ENCODE peak calls at places on chromosomes 11 and 22, in eight cellular contexts. T is lower lobe of right lung, A is cardiac muscle cell, R is fibroblast of lung, W is PC-3, Y is heart left ventricle, G is brain microvascular endothelial cell, N is bronchial epithelial cell. L is an unnamed sample. For H3K27me3 and H3K36me3, the result is how much of the 10 kb centered on the place peaks cover.

GRCh38 chr11:122628691-122629555 is 26.6 kb upstream of the UBASH3B start:
- DNase-seq in R (peak), W (peak), T (peak), N (peak), Y (peak), A (peak), G (peak), L (peak)

GRCh38 chr11:75490221-75491181 is 35.2 kb downstream of the GDPD5 start:
- DNase-seq in R (peak), N (peak), Y (no peak), A (peak), T (no peak), G (no peak), W (peak), L (peak)

GRCh38 chr11:108562746-108563581 is 30.6 kb downstream of the EXPH5 start:
- DNase-seq in Y (no peak), T (no peak), G (no peak), A (no peak), N (peak), W (peak), R (peak), L (no peak)

GRCh38 chr11:76783901-76784813 is 1.0 kb downstream of the TSKU start:
- DNase-seq in R (peak), N (peak), W (peak), T (no peak), G (peak), Y (peak), A (peak), L (peak)

GRCh38 chr11:2589538-2589934 is 110.3 kb downstream of the KCNQ1OT1 start:
- DNase-seq in R (no peak), A (no peak), Y (peak), W (no peak), N (no peak), T (peak), G (no peak), L (no peak)

GRCh38 chr11:5115339-5115738 is 22.8 kb downstream of the OR52A5 start:
- DNase-seq in W (no peak), T (no peak), Y (no peak), G (no peak), R (no peak), A (no peak), N (no peak), L (no peak)

GRCh38 chr11:86524603-86525352 is 147.6 kb downstream of the ME3 start:
- DNase-seq in R (peak), Y (no peak), N (peak), T (no peak), W (peak), G (peak), A (peak), L (no peak)

GRCh38 chr22:26811717-26811992 is 154.3 kb downstream of the MIAT start:
- DNase-seq in Y (no peak), G (no peak), A (no peak), W (no peak), R (no peak), T (no peak), N (no peak), L (no peak)

GRCh38 chr11:92580931-92581330 is 356.3 kb downstream of the FAT3 start:
- DNase-seq in Y (no peak), R (peak), G (no peak), W (no peak), A (no peak), N (no peak), T (no peak), L (no peak)

GRCh38 chr22:49481651-49482399 is 345.8 kb downstream of the BRD1 start:
- DNase-seq in Y (no peak), A (no peak), W (peak), N (peak), R (no peak), T (no peak), G (no peak), L (peak)

GRCh38 chr22:32723632-32724031 is 77.9 kb upstream of the TIMP3 start:
- DNase-seq in W (no peak), G (peak), T (peak), A (peak), N (peak), Y (peak), R (peak), L (no peak)

GRCh38 chr11:27603376-27603775 is 96.8 kb upstream of the LIN7C start:
- DNase-seq in G (no peak), T (no peak), W (no peak), R (no peak), N (no peak), A (no peak), Y (no peak), L (no peak)

GRCh38 chr11:43955381-43956118 is 13.1 kb downstream of the C11orf96 start:
- DNase-seq in Y (no peak), N (no peak), T (no peak), R (peak), W (peak), A (peak), G (no peak), L (no peak)

GRCh38 chr22:24426859-24427499 is 420 bp upstream of the ADORA2A start:
- DNase-seq in A (no peak), T (no peak), W (no peak), Y (no peak), G (no peak), R (no peak), N (no peak), L (no peak)

GRCh38 chr11:130212431-130212961 is 52.9 kb downstream of the ST14 start:
- DNase-seq in A (no peak), N (no peak), G (no peak), R (no peak), T (peak), W (no peak), Y (peak), L (peak)

GRCh38 chr11:99325807-99326206 is 305.1 kb downstream of the CNTN5 start:
- DNase-seq in N (peak), R (peak), G (peak), A (peak), Y (no peak), T (no peak), W (peak), L (no peak)

GRCh38 chr22:40147388-40148176 is 30.1 kb upstream of the TNRC6B start:
- DNase-seq in W (no peak), Y (no peak), T (no peak), R (no peak), G (no peak), N (no peak), A (no peak), L (peak)

GRCh38 chr11:47587733-47588326 is 1.4 kb downstream of the FAM180B start:
- DNase-seq in W (no peak), T (peak), A (no peak), N (no peak), Y (no peak), G (no peak), R (no peak), L (peak)

GRCh38 chr11:6456361-6457073 is 15.7 kb upstream of the HPX start:
- DNase-seq in R (no peak), W (no peak), N (no peak), G (no peak), A (no peak), Y (no peak), T (no peak), L (no peak)

GRCh38 chr11:42552786-42553185 is 759.0 kb upstream of the API5 start:
- DNase-seq in A (peak), G (no peak), T (no peak), Y (no peak), N (no peak), R (no peak), W (no peak), L (no peak)

GRCh38 chr11:25755918-25756584 is 575.9 kb upstream of the ANO3 start:
- DNase-seq in R (no peak), G (no peak), N (no peak), A (no peak), Y (no peak), T (peak), W (no peak), L (no peak)

GRCh38 chr11:2576116-2576515 is 123.7 kb downstream of the KCNQ1OT1 start:
- DNase-seq in G (no peak), W (no peak), A (no peak), R (no peak), N (no peak), Y (peak), T (peak), L (no peak)

GRCh38 chr11:113574586-113574985 is 99.4 kb upstream of the DRD2 start:
- DNase-seq in W (no peak), R (no peak), G (no peak), Y (no peak), T (no peak), N (no peak), A (no peak), L (no peak)

GRCh38 chr11:65078151-65078550 is 5.7 kb downstream of the CDCA5 start:
- DNase-seq in A (peak), G (peak), N (peak), T (peak), W (peak), Y (no peak), R (peak), L (peak)

GRCh38 chr22:42389137-42389536 is 43.1 kb downstream of the NFAM1 start:
- DNase-seq in R (no peak), W (no peak), N (peak), G (no peak), Y (no peak), T (no peak), A (no peak), L (peak)

GRCh38 chr11:110833033-110833484 is 120.8 kb upstream of the ARHGAP20 start:
- DNase-seq in A (peak), N (peak), Y (no peak), R (peak), T (no peak), W (peak), G (no peak), L (no peak)

GRCh38 chr11:32188785-32189184 is 97.9 kb downstream of the RCN1 start:
- DNase-seq in W (no peak), A (no peak), T (no peak), Y (no peak), N (no peak), R (no peak), G (no peak), L (peak)

GRCh38 chr11:32186118-32186517 is 95.2 kb downstream of the RCN1 start:
- DNase-seq in T (no peak), G (no peak), A (no peak), Y (no peak), W (no peak), N (no peak), R (no peak), L (no peak)

GRCh38 chr11:32184057-32185055 is 93.5 kb downstream of the RCN1 start:
- DNase-seq in G (no peak), N (no peak), R (no peak), Y (no peak), W (no peak), T (no peak), A (peak), L (no peak)

GRCh38 chr11:32183512-32183911 is 92.6 kb downstream of the RCN1 start:
- DNase-seq in Y (no peak), T (no peak), G (no peak), R (no peak), N (no peak), A (no peak), W (no peak), L (no peak)

GRCh38 chr11:32187106-32187505 is 96.2 kb downstream of the RCN1 start:
- DNase-seq in N (no peak), T (no peak), G (no peak), W (no peak), A (no peak), R (peak), Y (no peak), L (no peak)
- H3K27me3 ChIP-seq in N (under half), T (under half), G (under half), W (half or more), A (under half), R (under half), Y (under half), L (under half)

DNA sequence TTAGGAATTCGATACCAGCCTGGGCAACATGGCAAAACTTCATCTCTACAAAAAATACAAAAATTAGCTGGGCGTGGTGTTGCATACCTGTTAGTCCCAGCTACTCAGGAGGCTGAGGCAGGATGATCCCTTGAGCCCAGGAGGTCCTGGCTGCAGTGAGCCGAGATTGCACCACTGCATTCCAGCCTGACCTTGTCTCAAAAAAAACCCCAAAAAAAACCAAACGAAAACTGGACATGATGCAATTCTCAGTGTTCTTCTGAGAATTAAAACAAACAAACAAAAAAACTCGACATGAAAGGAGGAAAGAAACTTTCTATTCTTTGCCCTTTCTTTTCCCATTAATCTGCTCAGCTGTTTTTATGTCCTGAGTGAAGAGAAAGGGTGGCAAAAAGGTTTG is 7.4 kb downstream of the MED17 start:
- DNase-seq in T (no peak), W (no peak), R (no peak), A (peak), G (no peak), N (no peak), Y (no peak), L (no peak)
- H3K36me3 ChIP-seq in T (half or more), W (half or more), R (under half), A (half or more), G (half or more), N (under half), Y (half or more), L (under half)

GRCh38 chr22:37546436-37547248 is 13.6 kb upstream of the CDC42EP1 start:
- DNase-seq in G (no peak), N (no peak), T (peak), A (peak), Y (peak), W (no peak), R (peak), L (peak)
- H3K4me3 ChIP-seq in G (no peak), N (no peak), T (peak), A (no peak), Y (peak), W (no peak), R (no peak), L (peak)

DNA sequence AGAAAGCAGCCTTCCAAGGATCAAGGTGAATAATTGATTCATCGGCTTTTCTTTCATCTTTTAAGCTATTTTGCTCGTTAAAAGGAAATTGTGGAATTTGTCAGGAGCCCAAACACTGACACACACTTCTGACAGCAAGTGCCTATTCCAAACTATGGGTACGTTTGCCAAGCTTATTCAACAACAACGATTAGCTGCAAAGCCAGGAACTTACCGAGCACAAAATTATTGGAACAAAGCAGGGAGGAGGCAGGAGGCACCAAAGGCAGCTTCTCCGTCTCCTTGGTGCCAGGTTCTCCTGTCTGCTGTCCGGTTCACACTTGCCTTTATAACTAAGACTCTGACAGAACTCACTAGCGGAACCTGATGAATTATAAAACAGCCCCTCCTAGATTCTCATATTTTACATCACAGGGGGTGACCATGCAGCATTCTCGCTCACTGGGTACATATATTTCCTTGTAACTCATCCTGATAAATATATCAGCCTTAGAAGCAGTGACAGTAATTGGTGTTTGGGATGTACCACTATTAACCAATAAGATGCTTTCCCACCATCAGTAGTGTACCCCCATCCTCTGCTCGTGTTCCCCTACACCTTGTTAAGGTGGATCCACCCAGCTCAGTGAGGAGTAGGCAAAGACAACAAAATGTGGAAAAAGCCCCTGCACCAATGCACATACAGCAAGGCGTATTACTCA is 395.9 kb upstream of the CCDC90B start:
- DNase-seq in N (no peak), Y (no peak), R (no peak), A (no peak), W (no peak), G (no peak), T (no peak), L (no peak)
- H3K27me3 ChIP-seq in N (under half), Y (under half), R (under half), A (under half), W (half or more), G (under half), T (under half), L (under half)

DNA sequence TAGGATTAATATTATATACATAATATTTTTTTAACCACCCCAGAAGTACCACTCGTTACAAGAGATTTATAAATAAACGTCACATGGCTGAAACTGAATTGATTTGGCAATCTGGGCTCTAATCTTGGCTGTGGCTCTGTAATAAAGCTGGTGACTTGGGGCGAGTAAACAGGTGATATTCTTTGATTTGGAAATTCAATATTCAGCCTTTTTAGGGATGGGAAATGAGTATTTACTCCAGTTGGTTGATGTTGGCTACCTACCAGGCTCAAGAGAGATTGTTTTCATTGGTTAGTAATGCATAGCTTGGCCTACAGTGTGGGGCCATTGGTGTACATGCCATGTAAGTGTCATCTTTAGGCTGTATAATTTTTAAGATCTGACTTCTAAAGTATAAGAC is 117.7 kb upstream of the SORL1-AS1 start:
- DNase-seq in G (no peak), R (no peak), W (no peak), N (no peak), Y (no peak), A (no peak), T (no peak), L (no peak)
- H3K36me3 ChIP-seq in G (under half), R (under half), W (under half), N (under half), Y (under half), A (under half), T (under half), L (under half)

DNA sequence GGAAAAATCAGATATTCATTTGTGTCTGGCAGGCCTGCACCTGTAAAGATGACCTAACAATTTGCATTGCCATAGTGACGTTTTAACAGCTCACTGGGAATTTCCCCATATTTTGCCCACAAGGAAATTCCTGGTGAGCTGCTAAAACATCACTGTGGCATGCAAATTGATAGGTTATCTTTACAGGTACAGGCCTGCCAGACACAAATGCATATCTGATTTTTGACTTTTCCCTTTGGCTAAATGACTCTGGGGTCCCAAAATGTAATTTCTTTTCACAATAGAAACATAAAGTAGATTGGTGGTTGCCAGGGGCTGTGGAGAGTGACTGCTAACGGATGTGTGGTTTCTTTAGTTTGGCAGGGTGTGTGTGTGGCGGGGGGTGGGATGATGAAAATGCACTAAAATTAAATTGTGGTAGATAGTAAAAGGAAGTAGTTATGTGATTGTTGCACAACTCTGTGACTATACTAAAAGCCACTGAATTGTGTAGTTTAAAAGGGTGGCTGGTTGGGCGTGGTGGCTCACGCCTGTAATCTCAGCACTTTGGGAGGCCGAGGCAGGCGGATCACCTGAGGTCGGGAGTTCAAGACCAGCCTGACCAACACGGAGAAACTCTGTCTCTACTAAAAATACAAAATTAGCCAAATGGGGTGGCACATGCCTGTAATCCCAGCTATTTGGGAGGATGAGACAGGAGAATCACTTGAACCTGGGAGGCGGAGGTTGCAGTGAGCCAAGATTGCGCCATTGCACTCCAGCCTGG is 18.5 kb upstream of the FEZ1 start:
- DNase-seq in N (peak), T (no peak), A (peak), W (peak), Y (peak), R (peak), G (peak), L (no peak)
- H3K4me3 ChIP-seq in N (no peak), T (no peak), A (no peak), W (no peak), Y (no peak), R (no peak), G (no peak), L (no peak)

GRCh38 chr22:38850941-38851849 is 7.4 kb upstream of the NPTXR start:
- DNase-seq in R (peak), N (peak), G (peak), A (peak), T (no peak), Y (no peak), W (peak), L (no peak)

GRCh38 chr22:38853149-38853548 is 9.3 kb upstream of the NPTXR start:
- DNase-seq in A (no peak), Y (no peak), W (no peak), R (no peak), N (no peak), T (no peak), G (no peak), L (no peak)

GRCh38 chr22:38852522-38852921 is 8.7 kb upstream of the NPTXR start:
- DNase-seq in Y (no peak), W (no peak), T (no peak), G (no peak), A (no peak), R (no peak), N (no peak), L (no peak)

GRCh38 chr22:38849816-38850215 is 6.0 kb upstream of the NPTXR start:
- DNase-seq in N (no peak), T (no peak), A (no peak), G (no peak), Y (no peak), R (no peak), W (no peak), L (no peak)

DNA sequence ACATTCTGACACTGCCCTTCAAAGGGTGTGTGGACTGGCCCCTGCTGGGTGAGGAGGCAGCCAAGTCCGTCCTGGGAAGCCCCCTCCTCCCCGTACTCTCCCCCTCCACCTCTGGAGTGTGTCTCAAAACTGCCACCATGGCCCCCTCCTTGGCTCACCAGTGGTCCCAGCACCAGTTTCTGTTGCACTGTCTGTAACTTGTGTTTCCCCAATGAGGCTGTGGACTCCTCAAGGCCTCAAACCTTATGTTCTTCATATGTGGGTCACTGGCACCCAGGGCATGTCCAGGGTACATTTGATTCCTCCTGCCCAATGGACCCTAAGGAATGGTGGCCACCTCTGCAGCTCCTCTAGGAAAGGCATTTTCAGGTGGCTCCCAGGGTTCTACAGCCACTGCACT is 6.6 kb upstream of the NPTXR start:
- DNase-seq in W (no peak), T (no peak), G (no peak), N (no peak), A (no peak), R (no peak), Y (no peak), L (no peak)
- H3K27me3 ChIP-seq in W (under half), T (under half), G (under half), N (under half), A (under half), R (under half), Y (under half), L (under half)

L was measured in H7.